ENCODE peak calls at places on chromosomes 16 and 17, in seven cellular contexts. D is right lobe of liver; W is body of pancreas; N is ecto neural progenitor cell; P is heart left ventricle; F is SK-N-SH; S is stimulated activated naive B cell treated with anti-CD40 and anti-IgM and Interleukin-4, amounts not matched to agents 10 μg/mL and 1 μg/mL and 100 μg/mL, for 72 hours. I is an unnamed sample.

GRCh38 chr17:61294777-61295176 is 104.9 kb upstream of the TBX2 start:
- DNase-seq in D (no peak), W (no peak), N (peak; percentile 44), P (no peak), F (no peak), S (no peak), I (no peak)

GRCh38 chr17:19311421-19312215 is 50.9 kb downstream of the B9D1 start:
- DNase-seq in D (peak; percentile 7), W (no peak), N (no peak), P (peak; percentile 52), F (no peak), S (no peak), I (no peak)

GRCh38 chr16:46971271-46971670 is 2.2 kb downstream of the DNAJA2 start:
- DNase-seq in D (no peak), W (no peak), N (no peak), P (no peak), F (no peak), S (no peak), I (no peak)

GRCh38 chr16:2088759-2089358 is 41.1 kb downstream of the TSC2 start:
- DNase-seq in D (no peak), W (no peak), N (no peak), P (no peak), F (no peak), S (no peak), I (no peak)

GRCh38 chr17:7261377-7262191 is 694 bp downstream of the CLDN7 start:
- DNase-seq in D (peak; percentile 42), W (peak; percentile 38), N (peak; percentile 55), P (no peak), F (peak; percentile 76), S (no peak), I (no peak)

GRCh38 chr17:41956522-41956921 is 10.1 kb upstream of the CNP start:
- DNase-seq in D (no peak), W (no peak), N (no peak), P (no peak), F (no peak), S (no peak), I (no peak)

GRCh38 chr16:69566437-69567030 is 768 bp downstream of the NFAT5 start:
- DNase-seq in D (peak; percentile 60), W (peak; percentile 57), N (no peak), P (peak; percentile 71), F (peak; percentile 69), S (peak; percentile 8), I (peak; percentile 43)

GRCh38 chr17:55286681-55287589 is 22.2 kb downstream of the HLF start:
- DNase-seq in D (peak; percentile 85), W (peak; percentile 77), N (no peak), P (no peak), F (no peak), S (no peak), I (no peak)

GRCh38 chr16:883340-883739 is 82.8 kb upstream of the GNG13 start:
- DNase-seq in D (no peak), W (no peak), N (no peak), P (no peak), F (no peak), S (no peak), I (no peak)

GRCh38 chr16:63461248-63461841 is 1425.1 kb upstream of the CDH8 start:
- DNase-seq in D (no peak), W (peak; percentile 27), N (no peak), P (no peak), F (peak; percentile 18), S (no peak), I (peak; percentile 64)

GRCh38 chr16:50305441-50306061 is 39.2 kb downstream of the ADCY7 start:
- DNase-seq in D (no peak), W (no peak), N (peak; percentile 39), P (peak; percentile 15), F (peak; percentile 23), S (no peak), I (no peak)

GRCh38 chr16:14335297-14335696 is 264.2 kb downstream of the MRTFB start:
- DNase-seq in D (no peak), W (no peak), N (no peak), P (no peak), F (no peak), S (no peak), I (peak; percentile 19)

GRCh38 chr17:44314524-44314868 is 6.1 kb downstream of the RUNDC3A start:
- DNase-seq in D (no peak), W (no peak), N (no peak), P (no peak), F (peak; percentile 31), S (no peak), I (no peak)

GRCh38 chr16:81937305-81938038 is 73.8 kb downstream of the SDR42E1 start:
- DNase-seq in D (no peak), W (no peak), N (peak; percentile 44), P (no peak), F (no peak), S (no peak), I (no peak)

GRCh38 chr17:43338886-43339516 is 59.8 kb upstream of the ARL4D start:
- DNase-seq in D (peak; percentile 68), W (peak; percentile 80), N (peak; percentile 77), P (peak; percentile 71), F (no peak), S (no peak), I (peak; percentile 81)

GRCh38 chr16:27102701-27103575 is 36.2 kb downstream of the C16orf82 start:
- DNase-seq in D (no peak), W (no peak), N (peak; percentile 8), P (no peak), F (no peak), S (no peak), I (no peak)

GRCh38 chr17:66625321-66625767 is 209.6 kb upstream of the CACNG5 start:
- DNase-seq in D (no peak), W (no peak), N (no peak), P (no peak), F (peak; percentile 63), S (no peak), I (peak; percentile 8)

GRCh38 chr16:12340151-12340733 is 363.7 kb downstream of the SNX29 start:
- DNase-seq in D (peak; percentile 37), W (peak; percentile 58), N (no peak), P (no peak), F (no peak), S (no peak), I (peak; percentile 70)

GRCh38 chr17:81870978-81871386 is at the start of gene ARHGDIA:
- DNase-seq in D (no peak), W (peak; percentile 95), N (no peak), P (no peak), F (no peak), S (no peak), I (no peak)

GRCh38 chr16:5381481-5381880 is 283.9 kb upstream of the EEF2KMT start:
- DNase-seq in D (no peak), W (no peak), N (no peak), P (no peak), F (no peak), S (no peak), I (peak; percentile 93)

GRCh38 chr17:78390241-78391050 is 12.0 kb downstream of the PGS1 start:
- DNase-seq in D (peak; percentile 41), W (no peak), N (no peak), P (no peak), F (peak; percentile 76), S (no peak), I (peak; percentile 69)

GRCh38 chr17:67253379-67253778 is 8.4 kb upstream of the HELZ start:
- DNase-seq in D (no peak), W (no peak), N (no peak), P (no peak), F (no peak), S (no peak), I (no peak)

GRCh38 chr17:17151541-17151940 is 54.6 kb downstream of the PLD6 start:
- DNase-seq in D (no peak), W (no peak), N (no peak), P (no peak), F (no peak), S (no peak), I (no peak)

GRCh38 chr17:6623941-6624340 is 16.6 kb downstream of the KIAA0753 start:
- DNase-seq in D (no peak), W (no peak), N (no peak), P (no peak), F (no peak), S (no peak), I (no peak)

GRCh38 chr16:56767018-56767417 is 37.1 kb downstream of the NUP93 start:
- DNase-seq in D (no peak), W (no peak), N (no peak), P (no peak), F (peak; percentile 25), S (no peak), I (peak; percentile 73)

GRCh38 chr16:12191102-12191501 is 214.6 kb downstream of the SNX29 start:
- DNase-seq in D (no peak), W (no peak), N (no peak), P (no peak), F (no peak), S (no peak), I (no peak)

GRCh38 chr16:88045820-88046303 is 94.6 kb downstream of the BANP start:
- DNase-seq in D (no peak), W (no peak), N (no peak), P (no peak), F (no peak), S (peak; percentile 97), I (no peak)

GRCh38 chr17:47981462-47981861 is 10.5 kb downstream of the CDK5RAP3 start:
- DNase-seq in D (no peak), W (no peak), N (no peak), P (no peak), F (no peak), S (no peak), I (no peak)

GRCh38 chr16:20306401-20306800 is 20.9 kb downstream of the GP2 start:
- DNase-seq in D (no peak), W (peak; percentile 60), N (no peak), P (no peak), F (no peak), S (no peak), I (no peak)

GRCh38 chr16:5621826-5622225 is 524.2 kb upstream of the EEF2KMT start:
- DNase-seq in D (no peak), W (peak; percentile 16), N (no peak), P (no peak), F (peak; percentile 52), S (no peak), I (no peak)

GRCh38 chr17:50080827-50081226 is 14.3 kb upstream of the PDK2 start:
- DNase-seq in D (no peak), W (no peak), N (no peak), P (peak; percentile 61), F (no peak), S (no peak), I (no peak)

I was measured in NCI-H82.